ENCODE peak calls at places on chromosomes 1 and 21, in nine cellular contexts. P is stimulated activated naive B cell treated with anti-CD40 and anti-IgM and Interleukin-4, amounts not matched to agents 10 μg/mL and 1 μg/mL and 100 μg/mL, for 72 hours; G is T-cell; H is activated naive CD4-positive, alpha-beta T cell treated with anti-CD3 and anti-CD28 coated beads, Interleukin-2, amount 50 U/mL, for 72 hours; Z is gastroesophageal sphincter; U is left cardiac atrium; L is lower lobe of right lung; F is PC-3; I is right lobe of liver. A is an unnamed sample.

GRCh38 chr1:93576346-93576745 is 105.3 kb downstream of the BCAR3 start:
- ATAC-seq in P (no peak), G (no peak), H (no peak), Z (no peak), U (peak; percentile 15), L (no peak), F (no peak), I (no peak), A (peak; percentile 61)

GRCh38 chr1:199529324-199529723 is 498.2 kb upstream of the NR5A2 start:
- ATAC-seq in P (peak; percentile 55), G (no peak), H (no peak), Z (no peak), U (no peak), L (no peak), F (no peak), I (no peak), A (no peak)

GRCh38 chr21:27480841-27481261 is 514.0 kb upstream of the ADAMTS5 start:
- ATAC-seq in P (peak; percentile 59), G (no peak), H (no peak), Z (no peak), U (no peak), L (peak; percentile 82), F (peak; percentile 61), I (no peak), A (no peak)

GRCh38 chr1:15799928-15800835 is 7.3 kb downstream of the UQCRHL start:
- ATAC-seq in P (no peak), G (no peak), H (no peak), Z (peak; percentile 23), U (peak; percentile 69), L (peak; percentile 75), F (peak; percentile 52), I (peak; percentile 78), A (peak; percentile 52)

GRCh38 chr1:110113551-110113950 is 1.3 kb downstream of the UBL4B start:
- ATAC-seq in P (no peak), G (no peak), H (no peak), Z (no peak), U (no peak), L (no peak), F (peak; percentile 53), I (no peak), A (no peak)

GRCh38 chr1:241677171-241677570 is 25.1 kb downstream of the WDR64 start:
- ATAC-seq in P (peak; percentile 57), G (peak; percentile 98), H (peak; percentile 98), Z (no peak), U (no peak), L (no peak), F (no peak), I (no peak), A (no peak)

GRCh38 chr1:234919061-234919755 is 209.4 kb downstream of the TOMM20 start:
- ATAC-seq in P (no peak), G (no peak), H (no peak), Z (peak; percentile 67), U (peak; percentile 68), L (peak; percentile 49), F (no peak), I (peak; percentile 75), A (no peak)

GRCh38 chr1:68104155-68104554 is 53.7 kb upstream of the DIRAS3 start:
- ATAC-seq in P (no peak), G (no peak), H (no peak), Z (no peak), U (peak; percentile 30), L (no peak), F (no peak), I (no peak), A (peak; percentile 85)

GRCh38 chr1:59691261-59691660 is 123.5 kb upstream of the HOOK1 start:
- ATAC-seq in P (no peak), G (no peak), H (no peak), Z (peak; percentile 80), U (peak; percentile 74), L (peak; percentile 36), F (no peak), I (peak; percentile 88), A (no peak)

GRCh38 chr1:54220004-54220811 is 20.2 kb downstream of the MRPL37 start:
- ATAC-seq in P (no peak), G (no peak), H (no peak), Z (peak; percentile 65), U (peak; percentile 69), L (peak; percentile 69), F (no peak), I (peak; percentile 62), A (peak; percentile 50)

GRCh38 chr1:147334292-147334691 is 91.8 kb downstream of the CHD1L start:
- ATAC-seq in P (no peak), G (no peak), H (no peak), Z (no peak), U (no peak), L (no peak), F (no peak), I (no peak), A (no peak)

GRCh38 chr1:2258122-2258812 is 30.1 kb downstream of the SKI start:
- ATAC-seq in P (no peak), G (no peak), H (peak; percentile 27), Z (no peak), U (no peak), L (no peak), F (no peak), I (no peak), A (no peak)

GRCh38 chr1:59828160-59828559 is 13.4 kb downstream of the HOOK1 start:
- ATAC-seq in P (no peak), G (no peak), H (no peak), Z (no peak), U (no peak), L (no peak), F (no peak), I (no peak), A (no peak)

GRCh38 chr1:50959303-50959912 is 659 bp downstream of the FAF1 start:
- ATAC-seq in P (peak; percentile 26), G (peak; percentile 12), H (peak; percentile 28), Z (peak; percentile 17), U (peak; percentile 13), L (no peak), F (peak; percentile 45), I (peak; percentile 6), A (peak; percentile 32)

GRCh38 chr1:152747831-152748230 is 10.0 kb upstream of the KPRP start:
- ATAC-seq in P (no peak), G (no peak), H (no peak), Z (no peak), U (no peak), L (no peak), F (no peak), I (no peak), A (no peak)

GRCh38 chr1:182101415-182102041 is 40.0 kb upstream of the ZNF648 start:
- ATAC-seq in P (no peak), G (no peak), H (no peak), Z (no peak), U (no peak), L (peak; percentile 68), F (peak; percentile 87), I (no peak), A (no peak)

GRCh38 chr1:226489718-226490440 is 58.7 kb upstream of the STUM start:
- ATAC-seq in P (peak; percentile 69), G (no peak), H (peak; percentile 65), Z (no peak), U (no peak), L (no peak), F (peak; percentile 21), I (no peak), A (no peak)

GRCh38 chr1:61380561-61380960 is 298.2 kb downstream of the NFIA start:
- ATAC-seq in P (no peak), G (no peak), H (no peak), Z (no peak), U (no peak), L (no peak), F (no peak), I (no peak), A (no peak)

GRCh38 chr1:53299233-53299632 is 28.6 kb downstream of the LRP8 start:
- ATAC-seq in P (no peak), G (no peak), H (no peak), Z (no peak), U (no peak), L (no peak), F (no peak), I (no peak), A (no peak)

GRCh38 chr1:87463917-87464565 is 135.4 kb downstream of the LMO4 start:
- ATAC-seq in P (no peak), G (no peak), H (no peak), Z (no peak), U (peak; percentile 44), L (peak; percentile 35), F (no peak), I (no peak), A (no peak)

GRCh38 chr1:24278726-24279125 is 40.4 kb upstream of the GRHL3 start:
- ATAC-seq in P (no peak), G (no peak), H (no peak), Z (no peak), U (no peak), L (no peak), F (no peak), I (no peak), A (no peak)

GRCh38 chr1:41466146-41466545 is 18.3 kb downstream of the EDN2 start:
- ATAC-seq in P (no peak), G (no peak), H (no peak), Z (no peak), U (no peak), L (peak; percentile 44), F (no peak), I (no peak), A (no peak)

GRCh38 chr1:1836119-1836518 is 54.8 kb downstream of the GNB1 start:
- ATAC-seq in P (no peak), G (no peak), H (no peak), Z (no peak), U (no peak), L (no peak), F (no peak), I (no peak), A (no peak)

GRCh38 chr1:65067491-65068201 is 80.4 kb upstream of the AK4 start:
- ATAC-seq in P (peak; percentile 42), G (peak; percentile 27), H (peak; percentile 49), Z (peak; percentile 48), U (peak; percentile 39), L (peak; percentile 38), F (peak; percentile 34), I (peak; percentile 50), A (peak; percentile 62)

GRCh38 chr1:215844777-215845176 is 277.7 kb downstream of the KCTD3 start:
- ATAC-seq in P (no peak), G (no peak), H (no peak), Z (no peak), U (no peak), L (no peak), F (peak; percentile 4), I (no peak), A (no peak)

A was measured in SK-N-SH treated with all-trans-retinoic acid at 6 μM for 48 hours.